ENCODE peak calls at places on chromosome X, in ten cellular contexts. X, P, L, R, D, B, N, K, F and O are unnamed samples.

GRCh38 chrX:13898603-13899002 is 81.7 kb upstream of the GPM6B start:
- DNase-seq in K (no peak), L (no peak), B (no peak), X (no peak), P (no peak), F (no peak), N (no peak), R (peak), D (no peak), O (no peak)

GRCh38 chrX:117645639-117646038 is 471.0 kb downstream of the KLHL13 start:
- DNase-seq in F (no peak), D (no peak), L (peak), R (no peak), P (no peak), N (no peak), K (no peak), B (no peak), X (no peak), O (no peak)

GRCh38 chrX:81259714-81260395 is 58.0 kb downstream of the SH3BGRL start:
- DNase-seq in D (no peak), L (no peak), F (no peak), B (no peak), N (peak), P (no peak), X (no peak), R (peak), K (no peak), O (no peak)

GRCh38 chrX:120664081-120664480 is 34.2 kb upstream of the C1GALT1C1 start:
- DNase-seq in D (peak), K (no peak), N (peak), L (peak), B (no peak), P (no peak), R (peak), F (peak), X (no peak), O (no peak)

GRCh38 chrX:53939127-53939526 is 105.1 kb downstream of the PHF8 start:
- DNase-seq in X (no peak), R (no peak), N (no peak), F (no peak), P (no peak), B (no peak), D (no peak), L (peak), K (no peak), O (no peak)

GRCh38 chrX:105745863-105746262 is 76.5 kb upstream of the NRK start:
- DNase-seq in L (no peak), R (peak), N (no peak), P (no peak), X (no peak), F (no peak), D (peak), K (no peak), B (no peak), O (no peak)

GRCh38 chrX:132704769-132705168 is 215.9 kb upstream of the MBNL3 start:
- DNase-seq in P (no peak), B (no peak), L (no peak), F (no peak), N (no peak), R (no peak), K (no peak), X (peak), D (no peak), O (no peak)

GRCh38 chrX:47189906-47190305 is 3.7 kb upstream of the UBA1 start:
- DNase-seq in B (no peak), P (no peak), X (no peak), N (no peak), L (no peak), K (no peak), R (no peak), D (no peak), F (no peak), O (no peak)

GRCh38 chrX:107825698-107826285 is at the start of gene MID2:
- DNase-seq in L (no peak), K (peak), R (peak), D (peak), B (peak), X (peak), N (peak), P (no peak), F (peak), O (peak)

GRCh38 chrX:433771-434170 is 47.1 kb upstream of the PPP2R3B start:
- DNase-seq in K (no peak), F (no peak), X (no peak), N (no peak), P (no peak), R (no peak), L (no peak), D (no peak), B (no peak), O (no peak)

GRCh38 chrX:31199770-31200114 is 127.9 kb upstream of the FTHL17 start:
- DNase-seq in F (no peak), X (no peak), B (no peak), P (no peak), R (no peak), D (no peak), K (no peak), N (no peak), L (no peak), O (no peak)

GRCh38 chrX:71514367-71515038 is 18.4 kb upstream of the OGT start:
- DNase-seq in N (no peak), K (no peak), B (no peak), R (no peak), L (peak), P (no peak), F (no peak), X (no peak), D (no peak), O (peak)

GRCh38 chrX:41634284-41634683 is 54.5 kb upstream of the GPR34 start:
- DNase-seq in B (no peak), F (no peak), R (no peak), K (no peak), D (no peak), N (peak), P (no peak), X (peak), L (peak), O (peak)

GRCh38 chrX:154774622-154775021 is 12.0 kb downstream of the DKC1 start:
- DNase-seq in N (no peak), B (no peak), P (no peak), F (no peak), X (no peak), D (no peak), L (no peak), R (no peak), K (no peak), O (no peak)

GRCh38 chrX:1378306-1378758 is 13.6 kb downstream of the SLC25A6 start:
- DNase-seq in X (no peak), D (no peak), B (peak), P (no peak), F (no peak), R (no peak), K (peak), N (no peak), L (no peak), O (no peak)

GRCh38 chrX:19912-20571 is 261.1 kb upstream of the PLCXD1 start:
- DNase-seq in N (no peak), F (no peak), B (no peak), L (peak), R (no peak), K (no peak), P (no peak), X (no peak), D (peak), O (peak)

GRCh38 chrX:100677616-100678181 is 33.7 kb downstream of the SRPX2 start:
- DNase-seq in R (peak), B (no peak), F (no peak), L (no peak), P (no peak), D (no peak), N (peak), X (no peak), K (no peak), O (no peak)

GRCh38 chrX:106170318-106170717 is 2.2 kb downstream of the PWWP3B start:
- DNase-seq in D (no peak), L (no peak), F (peak), B (no peak), P (no peak), K (no peak), X (peak), R (peak), N (peak), O (peak)

GRCh38 chrX:71053217-71053621 is 14.9 kb downstream of the SNX12 start:
- DNase-seq in N (no peak), F (no peak), R (no peak), P (no peak), L (no peak), D (no peak), X (peak), K (peak), B (no peak), O (peak)

GRCh38 chrX:47637546-47638195 is 7.9 kb upstream of the CFP start:
- DNase-seq in K (peak), L (no peak), F (no peak), D (no peak), B (no peak), X (peak), P (no peak), R (no peak), N (no peak), O (no peak)

GRCh38 chrX:19866626-19867410 is 20.6 kb downstream of the SH3KBP1 start:
- DNase-seq in X (no peak), K (no peak), D (no peak), N (no peak), L (peak), F (no peak), R (no peak), B (no peak), P (no peak), O (peak)
- H3K4me3 ChIP-seq in X (no peak), K (no peak), D (no peak), N (no peak), L (peak), F (no peak), R (no peak), B (no peak), P (no peak), O (peak)

DNA sequence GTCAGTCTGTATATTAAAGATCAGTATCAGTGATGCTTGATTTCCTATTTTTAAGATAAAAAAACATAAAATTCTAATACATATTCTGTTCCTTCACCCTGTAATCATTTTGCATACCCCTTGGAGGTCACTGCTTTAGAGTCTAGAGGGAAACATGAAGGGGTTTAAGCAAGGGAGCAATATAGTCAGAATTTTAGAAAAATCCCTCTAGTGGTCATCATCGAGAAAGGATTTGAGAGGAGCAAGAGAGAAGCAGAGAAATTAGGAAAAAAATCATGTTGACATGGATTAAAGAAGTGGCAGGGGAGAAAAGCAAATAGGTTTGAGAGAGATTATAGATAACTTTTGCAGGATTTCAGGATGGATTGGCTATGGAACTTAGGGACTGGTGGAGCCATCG is 11.1 kb downstream of the APEX2 start:
- DNase-seq in D (no peak), R (no peak), B (no peak), F (no peak), N (peak), P (no peak), X (no peak), L (no peak), K (no peak), O (no peak)
- TF ChIP-seq CTCF in D (peak), R (peak), B (no peak), F (peak), N (peak), P (peak), X (peak), L (no peak), K (no peak), O (no peak)

GRCh38 chrX:69306063-69306404 is 140.8 kb upstream of the PJA1 start:
- DNase-seq in X (no peak), N (no peak), F (no peak), L (no peak), R (no peak), P (no peak), D (no peak), B (no peak), K (no peak), O (no peak)
- H3K4me3 ChIP-seq in X (no peak), N (no peak), F (no peak), L (no peak), R (no peak), P (no peak), D (no peak), B (no peak), K (no peak), O (no peak)

DNA sequence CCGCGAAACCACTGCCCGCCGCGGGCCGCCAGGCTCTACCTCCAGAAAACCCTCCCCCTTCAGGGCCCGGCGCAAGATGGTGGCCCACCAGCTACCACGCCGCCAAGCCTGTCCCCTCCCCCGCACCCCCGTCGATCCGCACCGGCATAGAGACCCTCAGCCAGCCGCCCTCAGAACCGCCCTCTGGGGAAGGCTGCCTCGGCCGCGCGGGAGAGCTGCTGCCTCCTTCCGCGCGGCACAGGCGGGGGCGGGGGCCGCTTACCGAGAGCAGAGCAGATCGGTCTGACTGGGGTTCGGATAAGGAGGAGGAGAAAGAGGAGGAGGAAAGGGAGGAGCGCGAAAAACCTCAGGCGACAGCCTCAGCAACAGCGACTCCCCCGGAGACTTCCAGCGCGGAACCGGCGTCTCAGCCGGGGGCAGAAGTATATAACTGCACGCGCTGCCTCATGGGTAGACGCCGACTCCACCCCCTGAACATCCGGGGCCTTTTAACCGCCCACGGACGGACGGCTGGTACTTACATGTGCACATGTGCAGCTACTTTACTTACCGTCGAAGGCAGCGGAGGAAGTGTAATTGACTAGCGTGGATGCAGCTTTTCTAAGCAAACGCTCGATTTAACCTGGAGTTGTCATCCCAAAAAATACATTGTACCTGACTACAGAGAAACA is at the start of gene ZNF280C:
- DNase-seq in R (peak), F (peak), D (peak), K (peak), N (peak), X (peak), P (peak), B (peak), L (peak), O (peak)
- TF ChIP-seq CTCF in R (no peak), F (no peak), D (no peak), K (peak), N (peak), X (peak), P (peak), B (peak), L (peak), O (peak)

DNA sequence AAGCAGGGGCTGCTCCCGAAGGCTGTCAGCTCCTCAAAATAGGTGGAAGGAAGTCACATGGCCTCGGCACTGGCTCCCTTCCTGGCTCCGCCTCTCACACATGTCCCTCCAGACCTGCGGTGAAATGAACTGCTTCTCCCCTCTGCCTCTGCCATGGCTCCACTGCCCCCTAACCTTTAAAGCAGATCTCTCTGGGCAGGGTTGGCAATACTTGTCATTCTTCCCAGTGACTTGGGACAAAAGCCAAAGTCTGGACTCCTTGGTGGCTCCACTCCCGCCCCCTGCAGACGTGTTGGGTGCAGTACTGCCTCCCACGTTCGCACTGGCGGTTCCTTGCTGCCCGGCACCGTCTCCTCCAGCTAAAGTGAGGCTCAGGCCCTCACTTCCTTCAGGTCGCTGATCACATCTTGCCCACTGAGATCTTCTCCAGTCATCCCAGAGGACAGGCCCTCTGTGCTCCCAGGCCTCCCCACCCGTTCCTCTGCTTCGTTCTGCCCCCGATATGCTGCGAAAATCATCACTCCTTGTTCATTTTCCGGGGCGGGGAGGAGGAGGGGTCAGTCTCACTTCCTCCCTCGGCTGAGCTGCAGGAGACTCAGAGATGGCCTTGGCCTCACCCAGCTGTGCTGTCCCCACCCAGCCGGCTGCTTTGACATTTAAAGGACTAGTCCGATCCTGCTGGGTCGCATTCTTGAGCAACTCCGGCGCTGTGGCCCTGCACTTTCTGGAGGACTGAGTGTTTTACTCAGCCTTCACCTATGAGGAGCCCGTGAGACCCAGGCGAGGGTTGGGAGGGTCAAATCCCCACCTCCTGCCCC is 97.4 kb downstream of the PHKA2 start:
- DNase-seq in R (peak), L (peak), D (peak), B (peak), K (no peak), F (peak), X (peak), N (peak), P (no peak), O (peak)
- H3K4me3 ChIP-seq in R (peak), L (peak), D (peak), B (no peak), K (peak), F (peak), X (peak), N (peak), P (peak), O (peak)

GRCh38 chrX:148947399-148948025 is 447.1 kb downstream of the AFF2 start:
- DNase-seq in P (no peak), R (peak), L (peak), X (no peak), K (no peak), D (no peak), B (no peak), N (peak), F (no peak), O (no peak)
- TF ChIP-seq CTCF in P (no peak), R (no peak), L (no peak), X (no peak), K (no peak), D (no peak), B (no peak), N (no peak), F (no peak), O (no peak)

GRCh38 chrX:10617964-10618342 is 2.4 kb downstream of the MID1 start:
- DNase-seq in N (peak), D (peak), R (peak), X (no peak), P (no peak), F (peak), K (no peak), B (no peak), L (no peak), O (no peak)

GRCh38 chrX:10615931-10616780 is 4.2 kb downstream of the MID1 start:
- DNase-seq in X (peak), K (no peak), N (peak), R (no peak), F (peak), D (peak), B (no peak), L (peak), P (no peak), O (peak)

GRCh38 chrX:10618911-10619310 is 1.5 kb downstream of the MID1 start:
- DNase-seq in K (no peak), B (no peak), N (peak), X (peak), P (no peak), F (no peak), L (no peak), D (no peak), R (no peak), O (no peak)

GRCh38 chrX:10619311-10620015 is 922 bp downstream of the MID1 start:
- DNase-seq in X (peak), P (no peak), B (no peak), F (no peak), N (peak), K (no peak), R (no peak), L (no peak), D (no peak), O (peak)

GRCh38 chrX:10617186-10617963 is 3.0 kb downstream of the MID1 start:
- DNase-seq in B (no peak), X (no peak), F (no peak), K (no peak), P (no peak), L (no peak), D (peak), R (no peak), N (no peak), O (no peak)
- H3K4me3 ChIP-seq in B (no peak), X (peak), F (peak), K (no peak), P (peak), L (no peak), D (peak), R (peak), N (peak), O (no peak)

GRCh38 chrX:68947882-68948605 is 119.2 kb downstream of the EFNB1 start:
- DNase-seq in R (no peak), X (no peak), D (no peak), N (no peak), F (no peak), L (peak), P (no peak), K (no peak), B (no peak), O (no peak)
- TF ChIP-seq CTCF in R (no peak), X (no peak), D (no peak), N (no peak), F (no peak), L (no peak), P (no peak), K (no peak), B (no peak), O (no peak)